ENCODE peak calls at places on chromosomes 5 and 9, in nine cellular contexts. P is mammary epithelial cell; X is HT1080; L is central memory CD4-positive, alpha-beta T cell; Q is naive thymus-derived CD8-positive, alpha-beta T cell; M is PC-3; Z is AG09309; K is germinal center; W is endodermal cell. T is an unnamed sample.
A peak's percentile ranks its signal among the peaks of the same experiment; 100 is the strongest.

GRCh38 chr5:37886207-37886905 is 46.5 kb upstream of the GDNF start:
- DNase-seq in M (no peak), Z (no peak), W (no peak), K (no peak), Q (no peak), L (no peak), X (no peak), P (no peak), T (no peak)

GRCh38 chr9:1619915-1620705 is 395.0 kb upstream of the SMARCA2 start:
- DNase-seq in M (peak; percentile 48), L (no peak), K (no peak), W (no peak), Z (no peak), Q (no peak), X (peak; percentile 20), P (peak; percentile 8), T (no peak)

GRCh38 chr5:149152317-149152746 is 11.0 kb downstream of the ABLIM3 start:
- DNase-seq in M (peak; percentile 62), K (no peak), X (peak; percentile 67), L (no peak), Z (no peak), W (no peak), P (no peak), Q (no peak), T (no peak)

GRCh38 chr9:98189412-98189811 is 3.0 kb downstream of the CORO2A start:
- DNase-seq in P (no peak), W (no peak), L (no peak), Z (no peak), K (no peak), M (no peak), X (no peak), Q (no peak), T (no peak)

GRCh38 chr5:135439426-135440205 is 7.5 kb downstream of the DCANP1 start:
- DNase-seq in Z (no peak), L (no peak), X (no peak), K (no peak), W (peak; percentile 30), M (no peak), P (no peak), Q (peak; percentile 5), T (no peak)

GRCh38 chr5:43780586-43780985 is 177.6 kb downstream of the NNT start:
- DNase-seq in W (no peak), K (no peak), Z (no peak), M (no peak), P (peak; percentile 19), Q (no peak), L (no peak), X (peak; percentile 30), T (no peak)

GRCh38 chr9:122498883-122499288 is 11.7 kb upstream of the OR1J2 start:
- DNase-seq in P (peak; percentile 86), Q (peak; percentile 21), Z (peak; percentile 40), W (peak; percentile 79), K (peak; percentile 30), M (peak; percentile 66), L (peak; percentile 2), X (peak; percentile 36), T (peak; percentile 79)

GRCh38 chr5:72314571-72315172 is 5.4 kb downstream of the MRPS27 start:
- DNase-seq in Z (no peak), K (no peak), W (no peak), L (no peak), Q (no peak), X (peak; percentile 31), P (peak; percentile 40), M (peak; percentile 60), T (peak; percentile 54)

GRCh38 chr5:150517272-150518152 is 9.6 kb downstream of the NDST1 start:
- DNase-seq in M (peak; percentile 97), K (no peak), Q (no peak), X (peak; percentile 91), Z (peak; percentile 90), P (peak; percentile 94), L (no peak), W (no peak), T (no peak)

GRCh38 chr5:147084702-147085101 is 150.1 kb upstream of the STK32A start:
- DNase-seq in L (no peak), Z (no peak), Q (no peak), X (no peak), M (no peak), K (no peak), W (no peak), P (no peak), T (no peak)

GRCh38 chr5:146428658-146429057 is 18.5 kb upstream of the TCERG1 start:
- DNase-seq in Z (no peak), Q (no peak), K (no peak), W (no peak), X (no peak), M (peak; percentile 17), P (peak; percentile 72), L (no peak), T (peak; percentile 38)

GRCh38 chr9:129145841-129146292 is 32.2 kb downstream of the IER5L start:
- DNase-seq in W (peak; percentile 91), L (no peak), X (peak; percentile 24), M (no peak), Q (no peak), Z (no peak), P (no peak), K (no peak), T (no peak)

GRCh38 chr5:179605026-179605833 is 18.2 kb downstream of the HNRNPH1 start:
- DNase-seq in M (no peak), P (no peak), X (no peak), Z (no peak), Q (no peak), K (no peak), L (no peak), W (no peak), T (peak; percentile 48)